ENCODE peak calls at places on chromosomes 6 and 20, in six cellular contexts. M is lower lobe of right lung, A is NCI-H460, U is kidney tubule cell, T is A549, V is fibroblast of lung. D is an unnamed sample.

GRCh38 chr6:130037207-130037811 is 18.9 kb downstream of the L3MBTL3 start:
- DNase-seq in M (no peak), A (no peak), U (no peak), T (no peak), V (no peak), D (no peak)

GRCh38 chr20:34549291-34549928 is 9.1 kb upstream of the MAP1LC3A start:
- DNase-seq in M (no peak), A (no peak), U (peak; percentile 59), T (peak; percentile 65), V (peak; percentile 16), D (no peak)

GRCh38 chr6:5180636-5181035 is 80.1 kb downstream of the LYRM4 start:
- DNase-seq in M (no peak), A (no peak), U (no peak), T (no peak), V (no peak), D (no peak)

GRCh38 chr6:29968130-29968529 is 25.8 kb downstream of the HLA-A start:
- DNase-seq in M (no peak), A (no peak), U (peak; percentile 88), T (peak; percentile 13), V (peak; percentile 74), D (no peak)

GRCh38 chr20:31606928-31607639 is 2.0 kb downstream of the ID1 start:
- DNase-seq in M (peak; percentile 65), A (peak; percentile 41), U (peak; percentile 79), T (peak; percentile 93), V (peak; percentile 86), D (no peak)

GRCh38 chr20:1600736-1601135 is 19.1 kb downstream of the SIRPB1 start:
- DNase-seq in M (no peak), A (no peak), U (no peak), T (no peak), V (no peak), D (no peak)

GRCh38 chr20:17967595-17968365 is 814 bp downstream of the SNX5 start:
- DNase-seq in M (no peak), A (no peak), U (no peak), T (no peak), V (peak; percentile 61), D (peak; percentile 19)

GRCh38 chr20:35264755-35265154 is 13.2 kb downstream of the MMP24OS start:
- DNase-seq in M (no peak), A (no peak), U (peak; percentile 83), T (peak; percentile 88), V (peak; percentile 59), D (no peak)

GRCh38 chr6:28266962-28267694 is at the start of gene ZSCAN26:
- DNase-seq in M (peak; percentile 84), A (peak; percentile 80), U (peak; percentile 88), T (peak; percentile 91), V (peak; percentile 89), D (peak; percentile 84)

GRCh38 chr6:18503588-18504231 is 116.6 kb downstream of the RNF144B start:
- DNase-seq in M (no peak), A (peak; percentile 64), U (peak; percentile 94), T (peak; percentile 76), V (peak; percentile 70), D (peak; percentile 71)

GRCh38 chr6:136012198-136012884 is 160.8 kb downstream of the PDE7B start:
- DNase-seq in M (no peak), A (no peak), U (peak; percentile 69), T (no peak), V (peak; percentile 97), D (peak; percentile 48)

GRCh38 chr20:17808357-17808756 is 108.6 kb downstream of the BANF2 start:
- DNase-seq in M (peak; percentile 66), A (no peak), U (no peak), T (no peak), V (peak; percentile 25), D (peak; percentile 65)

GRCh38 chr20:29876911-29877285 is 1380.6 kb upstream of the DEFB115 start:
- DNase-seq in M (peak; percentile 48), A (no peak), U (no peak), T (no peak), V (no peak), D (no peak)

GRCh38 chr6:21732731-21733130 is 139.2 kb downstream of the SOX4 start:
- DNase-seq in M (no peak), A (no peak), U (peak; percentile 40), T (no peak), V (peak; percentile 58), D (no peak)

GRCh38 chr20:37714973-37715657 is 21.3 kb downstream of the CTNNBL1 start:
- DNase-seq in M (no peak), A (no peak), U (no peak), T (no peak), V (peak; percentile 67), D (no peak)

GRCh38 chr6:150452642-150453243 is 83.9 kb downstream of the IYD start:
- DNase-seq in M (peak; percentile 62), A (no peak), U (peak; percentile 65), T (no peak), V (peak; percentile 63), D (no peak)

GRCh38 chr6:227074-227782 is 65.1 kb upstream of the DUSP22 start:
- DNase-seq in M (no peak), A (no peak), U (no peak), T (no peak), V (no peak), D (peak; percentile 52)

GRCh38 chr20:20362774-20363435 is 5.0 kb upstream of the INSM1 start:
- DNase-seq in M (no peak), A (no peak), U (no peak), T (no peak), V (no peak), D (no peak)

GRCh38 chr20:57594092-57594911 is 25.9 kb downstream of the ZBP1 start:
- DNase-seq in M (peak; percentile 74), A (peak; percentile 36), U (peak; percentile 30), T (peak; percentile 46), V (peak; percentile 11), D (peak; percentile 85)

GRCh38 chr6:152313542-152314482 is 323.4 kb downstream of the SYNE1 start:
- DNase-seq in M (no peak), A (no peak), U (no peak), T (no peak), V (peak; percentile 79), D (no peak)

GRCh38 chr6:164085086-164085485 is 670.6 kb downstream of the QKI start:
- DNase-seq in M (no peak), A (no peak), U (no peak), T (no peak), V (no peak), D (no peak)

GRCh38 chr20:46683068-46683477 is 6.2 kb downstream of the TP53RK start:
- DNase-seq in M (no peak), A (no peak), U (no peak), T (no peak), V (no peak), D (no peak)

GRCh38 chr20:63176035-63176434 is 39.9 kb downstream of the YTHDF1 start:
- DNase-seq in M (no peak), A (no peak), U (no peak), T (no peak), V (no peak), D (no peak)

GRCh38 chr6:165181951-165182414 is 127.4 kb downstream of the C6orf118 start:
- DNase-seq in M (no peak), A (no peak), U (peak; percentile 95), T (peak; percentile 13), V (peak; percentile 92), D (peak; percentile 17)

GRCh38 chr6:125858427-125859320 is 67.9 kb downstream of the NCOA7 start:
- DNase-seq in M (no peak), A (peak; percentile 72), U (peak; percentile 72), T (peak; percentile 83), V (peak; percentile 67), D (peak; percentile 88)

GRCh38 chr6:170101281-170102035 is 189.4 kb downstream of the DLL1 start:
- DNase-seq in M (no peak), A (no peak), U (no peak), T (no peak), V (no peak), D (no peak)

GRCh38 chr6:24205020-24205492 is 79.0 kb downstream of the NRSN1 start:
- DNase-seq in M (no peak), A (peak; percentile 33), U (peak; percentile 47), T (peak; percentile 39), V (peak; percentile 24), D (peak; percentile 21)

GRCh38 chr6:4281341-4282293 is 146.2 kb upstream of the ECI2 start:
- DNase-seq in M (peak; percentile 72), A (no peak), U (peak; percentile 95), T (no peak), V (peak; percentile 78), D (no peak)

GRCh38 chr20:45611054-45611453 is 18.5 kb upstream of the WFDC10A start:
- DNase-seq in M (no peak), A (no peak), U (peak; percentile 45), T (no peak), V (peak; percentile 88), D (peak; percentile 42)

GRCh38 chr6:155080876-155081845 is 86.0 kb downstream of the TIAM2 start:
- DNase-seq in M (no peak), A (no peak), U (no peak), T (no peak), V (peak; percentile 97), D (no peak)

GRCh38 chr6:139970591-139970991 is 596.1 kb upstream of the CITED2 start:
- DNase-seq in M (no peak), A (no peak), U (peak; percentile 76), T (no peak), V (peak; percentile 82), D (no peak)

GRCh38 chr6:34158876-34159275 is 13.0 kb upstream of the GRM4 start:
- DNase-seq in M (no peak), A (no peak), U (no peak), T (no peak), V (no peak), D (no peak)

GRCh38 chr20:59585714-59586404 is 18.5 kb upstream of the PHACTR3 start:
- DNase-seq in M (no peak), A (no peak), U (no peak), T (no peak), V (no peak), D (no peak)

GRCh38 chr6:27873101-27874030 is 38.8 kb downstream of the OR2B2 start:
- DNase-seq in M (peak; percentile 73), A (no peak), U (peak; percentile 79), T (peak; percentile 83), V (peak; percentile 77), D (peak; percentile 55)

GRCh38 chr6:70221025-70221714 is 81.7 kb downstream of the COL9A1 start:
- DNase-seq in M (no peak), A (peak; percentile 13), U (peak; percentile 43), T (peak; percentile 12), V (peak; percentile 14), D (peak; percentile 47)

GRCh38 chr6:25006565-25007001 is 70.8 kb upstream of the RIPOR2 start:
- DNase-seq in M (peak; percentile 87), A (peak; percentile 54), U (peak; percentile 50), T (no peak), V (peak; percentile 34), D (peak; percentile 49)

GRCh38 chr6:100877851-100878250 is 3.3 kb downstream of the ASCC3 start:
- DNase-seq in M (no peak), A (no peak), U (no peak), T (no peak), V (no peak), D (no peak)

GRCh38 chr20:61218886-61219480 is 33.1 kb upstream of the CDH4 start:
- DNase-seq in M (no peak), A (no peak), U (peak; percentile 52), T (no peak), V (peak; percentile 59), D (peak; percentile 48)

GRCh38 chr20:21228511-21228910 is 74.6 kb upstream of the XRN2 start:
- DNase-seq in M (no peak), A (no peak), U (no peak), T (no peak), V (no peak), D (no peak)

GRCh38 chr6:118017301-118017854 is 110.3 kb downstream of the SLC35F1 start:
- DNase-seq in M (no peak), A (no peak), U (no peak), T (no peak), V (no peak), D (no peak)